ENCODE peak calls at places on chromosome 7, in four cellular contexts. One of them, this sample, is unnamed.

GRCh38 chr7:101882595-101883564 is 65.5 kb downstream of the CUX1 start:
- DNase-seq in mammary epithelial cell: peak; percentile 99
- DNase-seq in endothelial cell of umbilical vein: peak; percentile 98
- DNase-seq in effector memory CD4-positive, alpha-beta T cell: no peak
- DNase-seq in this sample: peak; percentile 90

GRCh38 chr7:142626420-142627035 is 122.7 kb upstream of the PRSS1 start:
- DNase-seq in mammary epithelial cell: peak; percentile 17
- DNase-seq in endothelial cell of umbilical vein: peak; percentile 45
- DNase-seq in effector memory CD4-positive, alpha-beta T cell: peak; percentile 25
- DNase-seq in this sample: no peak

GRCh38 chr7:65746398-65746669 is 126.5 kb upstream of the VKORC1L1 start:
- DNase-seq in mammary epithelial cell: no peak
- DNase-seq in endothelial cell of umbilical vein: peak; percentile 66
- DNase-seq in effector memory CD4-positive, alpha-beta T cell: no peak
- DNase-seq in this sample: no peak

GRCh38 chr7:47046949-47047348 is 535.0 kb downstream of the TNS3 start:
- DNase-seq in mammary epithelial cell: no peak
- DNase-seq in endothelial cell of umbilical vein: no peak
- DNase-seq in effector memory CD4-positive, alpha-beta T cell: no peak
- DNase-seq in this sample: no peak

GRCh38 chr7:108537229-108537628 is 11.3 kb upstream of the PNPLA8 start:
- DNase-seq in mammary epithelial cell: no peak
- DNase-seq in endothelial cell of umbilical vein: no peak
- DNase-seq in effector memory CD4-positive, alpha-beta T cell: no peak
- DNase-seq in this sample: no peak

GRCh38 chr7:149821191-149822148 is 16.7 kb upstream of the ZNF862 start:
- DNase-seq in mammary epithelial cell: no peak
- DNase-seq in endothelial cell of umbilical vein: no peak
- DNase-seq in effector memory CD4-positive, alpha-beta T cell: no peak
- DNase-seq in this sample: no peak

GRCh38 chr7:23373151-23374004 is 74.2 kb downstream of the MALSU1 start:
- DNase-seq in mammary epithelial cell: peak; percentile 52
- DNase-seq in endothelial cell of umbilical vein: peak; percentile 92
- DNase-seq in effector memory CD4-positive, alpha-beta T cell: peak; percentile 13
- DNase-seq in this sample: no peak

GRCh38 chr7:54711900-54712595 is 47.0 kb downstream of the SEC61G start:
- DNase-seq in mammary epithelial cell: no peak
- DNase-seq in endothelial cell of umbilical vein: no peak
- DNase-seq in effector memory CD4-positive, alpha-beta T cell: no peak
- DNase-seq in this sample: no peak

GRCh38 chr7:117047496-117047895 is 94.2 kb downstream of the ST7 start:
- DNase-seq in mammary epithelial cell: no peak
- DNase-seq in endothelial cell of umbilical vein: no peak
- DNase-seq in effector memory CD4-positive, alpha-beta T cell: no peak
- DNase-seq in this sample: no peak

GRCh38 chr7:34277016-34277800 is 371.9 kb downstream of the BMPER start:
- DNase-seq in mammary epithelial cell: no peak
- DNase-seq in endothelial cell of umbilical vein: peak; percentile 84
- DNase-seq in effector memory CD4-positive, alpha-beta T cell: no peak
- DNase-seq in this sample: no peak

GRCh38 chr7:13742126-13742525 is 247.3 kb downstream of the ETV1 start:
- DNase-seq in mammary epithelial cell: peak; percentile 44
- DNase-seq in endothelial cell of umbilical vein: no peak
- DNase-seq in effector memory CD4-positive, alpha-beta T cell: no peak
- DNase-seq in this sample: no peak

GRCh38 chr7:10798044-10798443 is 175.6 kb upstream of the PHF14 start:
- DNase-seq in mammary epithelial cell: no peak
- DNase-seq in endothelial cell of umbilical vein: no peak
- DNase-seq in effector memory CD4-positive, alpha-beta T cell: no peak
- DNase-seq in this sample: no peak

GRCh38 chr7:77455334-77455733 is 39.2 kb upstream of the GSAP start:
- DNase-seq in mammary epithelial cell: peak; percentile 65
- DNase-seq in endothelial cell of umbilical vein: peak; percentile 60
- DNase-seq in effector memory CD4-positive, alpha-beta T cell: no peak
- DNase-seq in this sample: no peak

GRCh38 chr7:30422922-30423321 is 55.7 kb downstream of the NOD1 start:
- DNase-seq in mammary epithelial cell: no peak
- DNase-seq in endothelial cell of umbilical vein: peak; percentile 63
- DNase-seq in effector memory CD4-positive, alpha-beta T cell: no peak
- DNase-seq in this sample: no peak

GRCh38 chr7:132255898-132256297 is 320.4 kb downstream of the PLXNA4 start:
- DNase-seq in mammary epithelial cell: peak; percentile 5
- DNase-seq in endothelial cell of umbilical vein: peak; percentile 78
- DNase-seq in effector memory CD4-positive, alpha-beta T cell: no peak
- DNase-seq in this sample: no peak

GRCh38 chr7:112938895-112939588 is 147.6 kb downstream of the GPR85 start:
- DNase-seq in mammary epithelial cell: no peak
- DNase-seq in endothelial cell of umbilical vein: peak; percentile 50
- DNase-seq in effector memory CD4-positive, alpha-beta T cell: no peak
- DNase-seq in this sample: no peak

GRCh38 chr7:134477954-134478353 is 19.1 kb upstream of the AKR1B1 start:
- DNase-seq in mammary epithelial cell: no peak
- DNase-seq in endothelial cell of umbilical vein: no peak
- DNase-seq in effector memory CD4-positive, alpha-beta T cell: no peak
- DNase-seq in this sample: no peak

GRCh38 chr7:96414931-96415292 is 93.0 kb upstream of the SLC25A13 start:
- DNase-seq in mammary epithelial cell: peak; percentile 18
- DNase-seq in endothelial cell of umbilical vein: peak; percentile 10
- DNase-seq in effector memory CD4-positive, alpha-beta T cell: no peak
- DNase-seq in this sample: no peak

GRCh38 chr7:140053812-140054539 is 8.8 kb downstream of the PARP12 start:
- DNase-seq in mammary epithelial cell: no peak
- DNase-seq in endothelial cell of umbilical vein: no peak
- DNase-seq in effector memory CD4-positive, alpha-beta T cell: no peak
- DNase-seq in this sample: no peak

GRCh38 chr7:1859266-1860035 is 189.4 kb downstream of the ELFN1 start:
- DNase-seq in mammary epithelial cell: no peak
- DNase-seq in endothelial cell of umbilical vein: no peak
- DNase-seq in effector memory CD4-positive, alpha-beta T cell: no peak
- DNase-seq in this sample: no peak
- H3K4me1 ChIP-seq in mammary epithelial cell: no peaks in the 10 kb centered on the region
- H3K4me1 ChIP-seq in endothelial cell of umbilical vein: no peaks in the 10 kb centered on the region
- H3K4me1 ChIP-seq in effector memory CD4-positive, alpha-beta T cell: peaks cover 8% of the 10 kb centered on the region
- H3K4me1 ChIP-seq in this sample: no peaks in the 10 kb centered on the region

DNA sequence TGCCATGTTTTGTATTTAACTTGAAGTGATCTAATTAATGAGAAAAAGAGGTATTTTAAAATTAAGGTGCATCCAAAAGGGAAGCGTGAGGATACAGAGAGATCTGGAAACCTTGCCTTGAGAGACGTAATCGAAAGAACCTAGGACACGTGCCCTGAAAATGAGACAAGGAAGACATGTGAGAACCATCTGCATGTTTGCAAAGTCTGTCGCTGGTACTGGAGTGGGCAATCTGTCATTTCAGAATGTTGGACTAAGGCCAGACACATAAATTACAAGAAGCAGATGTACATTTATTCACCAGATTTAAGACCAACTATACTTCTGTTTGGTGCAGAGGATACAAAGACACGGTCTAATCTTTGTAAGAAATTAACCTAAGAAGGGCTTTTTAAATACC is 9.2 kb downstream of the AGR2 start:
- DNase-seq in mammary epithelial cell: no peak
- DNase-seq in endothelial cell of umbilical vein: no peak
- DNase-seq in effector memory CD4-positive, alpha-beta T cell: no peak
- DNase-seq in this sample: no peak
- H3K9me3 ChIP-seq in mammary epithelial cell: no peaks in the 10 kb centered on the region
- H3K9me3 ChIP-seq in endothelial cell of umbilical vein: no peaks in the 10 kb centered on the region
- H3K9me3 ChIP-seq in effector memory CD4-positive, alpha-beta T cell: no peaks in the 10 kb centered on the region
- H3K9me3 ChIP-seq in this sample: no peaks in the 10 kb centered on the region

GRCh38 chr7:44634187-44634838 is 27.9 kb downstream of the OGDH start:
- DNase-seq in mammary epithelial cell: no peak
- DNase-seq in endothelial cell of umbilical vein: peak; percentile 39
- DNase-seq in effector memory CD4-positive, alpha-beta T cell: no peak
- DNase-seq in this sample: no peak
- H3K4me1 ChIP-seq in mammary epithelial cell: peaks cover 42% of the 10 kb centered on the region
- H3K4me1 ChIP-seq in endothelial cell of umbilical vein: peaks cover 46% of the 10 kb centered on the region
- H3K4me1 ChIP-seq in effector memory CD4-positive, alpha-beta T cell: peaks cover 99% of the 10 kb centered on the region
- H3K4me1 ChIP-seq in this sample: peaks cover 65% of the 10 kb centered on the region

GRCh38 chr7:157646551-157646950 is 309.7 kb downstream of the DNAJB6 start:
- DNase-seq in mammary epithelial cell: no peak
- DNase-seq in endothelial cell of umbilical vein: no peak
- DNase-seq in effector memory CD4-positive, alpha-beta T cell: no peak
- DNase-seq in this sample: no peak

GRCh38 chr7:157644946-157645345 is 308.1 kb downstream of the DNAJB6 start:
- DNase-seq in mammary epithelial cell: no peak
- DNase-seq in endothelial cell of umbilical vein: no peak
- DNase-seq in effector memory CD4-positive, alpha-beta T cell: no peak
- DNase-seq in this sample: no peak

GRCh38 chr7:157643525-157643970 is 306.7 kb downstream of the DNAJB6 start:
- DNase-seq in mammary epithelial cell: no peak
- DNase-seq in endothelial cell of umbilical vein: no peak
- DNase-seq in effector memory CD4-positive, alpha-beta T cell: no peak
- DNase-seq in this sample: no peak

GRCh38 chr7:157641866-157642265 is 305.1 kb downstream of the DNAJB6 start:
- DNase-seq in mammary epithelial cell: no peak
- DNase-seq in endothelial cell of umbilical vein: no peak
- DNase-seq in effector memory CD4-positive, alpha-beta T cell: no peak
- DNase-seq in this sample: no peak

DNA sequence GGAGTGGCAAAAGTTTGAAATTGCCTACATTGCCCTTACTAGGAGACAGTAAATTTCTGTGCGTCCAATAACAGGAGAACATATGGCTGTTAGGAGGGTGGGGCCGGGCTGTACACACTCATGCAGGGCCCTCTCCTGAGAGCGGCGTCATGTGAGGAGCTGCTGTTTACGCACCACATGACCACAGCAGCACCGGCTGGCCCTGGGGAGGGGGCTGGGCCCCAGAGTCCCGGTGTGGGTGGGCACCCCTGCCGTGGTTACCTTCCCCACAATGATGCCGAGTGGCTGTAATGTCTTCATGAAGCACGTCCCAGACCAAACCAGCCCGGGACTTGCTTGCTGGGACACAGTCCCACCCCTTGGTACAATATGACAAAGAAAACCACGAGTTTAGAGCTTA is 308.7 kb downstream of the DNAJB6 start:
- DNase-seq in mammary epithelial cell: no peak
- DNase-seq in endothelial cell of umbilical vein: no peak
- DNase-seq in effector memory CD4-positive, alpha-beta T cell: no peak
- DNase-seq in this sample: no peak
- H3K9me3 ChIP-seq in mammary epithelial cell: peaks cover 25% of the 10 kb centered on the region
- H3K9me3 ChIP-seq in endothelial cell of umbilical vein: peaks cover 2% of the 10 kb centered on the region
- H3K9me3 ChIP-seq in effector memory CD4-positive, alpha-beta T cell: no peaks in the 10 kb centered on the region
- H3K9me3 ChIP-seq in this sample: peaks cover under 1% of the 10 kb centered on the region